ENCODE peak calls at places on chromosomes 16 and 17, in four cellular contexts. One of them, this sample, is unnamed.

GRCh38 chr17:46029627-46030026 is 30.6 kb downstream of the STH start:
- DNase-seq in OCI-LY7: no peak
- DNase-seq in PC-3: no peak
- DNase-seq in SK-N-SH: no peak
- DNase-seq in this sample: no peak

GRCh38 chr17:37221865-37222264 is 153.9 kb upstream of the C17orf78 start:
- DNase-seq in OCI-LY7: no peak
- DNase-seq in PC-3: no peak
- DNase-seq in SK-N-SH: no peak
- DNase-seq in this sample: no peak

GRCh38 chr17:80738987-80739730 is 194.5 kb downstream of the RPTOR start:
- DNase-seq in OCI-LY7: no peak
- DNase-seq in PC-3: no peak
- DNase-seq in SK-N-SH: no peak
- DNase-seq in this sample: no peak

GRCh38 chr17:79075861-79076406 is 1.3 kb downstream of the ENGASE start:
- DNase-seq in OCI-LY7: no peak
- DNase-seq in PC-3: no peak
- DNase-seq in SK-N-SH: no peak
- DNase-seq in this sample: no peak

GRCh38 chr16:55499951-55500350 is 8.9 kb upstream of the LPCAT2 start:
- DNase-seq in OCI-LY7: no peak
- DNase-seq in PC-3: peak
- DNase-seq in SK-N-SH: no peak
- DNase-seq in this sample: peak

GRCh38 chr17:28704219-28704858 is 7.3 kb downstream of the PROCA1 start:
- DNase-seq in OCI-LY7: no peak
- DNase-seq in PC-3: no peak
- DNase-seq in SK-N-SH: no peak
- DNase-seq in this sample: no peak

GRCh38 chr17:45170976-45171337 is 9.3 kb downstream of the HEXIM2 start:
- DNase-seq in OCI-LY7: no peak
- DNase-seq in PC-3: peak
- DNase-seq in SK-N-SH: peak
- DNase-seq in this sample: peak

GRCh38 chr17:18008496-18009268 is 30.3 kb downstream of the ATPAF2 start:
- DNase-seq in OCI-LY7: no peak
- DNase-seq in PC-3: peak
- DNase-seq in SK-N-SH: peak
- DNase-seq in this sample: peak

GRCh38 chr17:48733632-48734327 is 5.2 kb upstream of the HOXB13 start:
- DNase-seq in OCI-LY7: no peak
- DNase-seq in PC-3: peak
- DNase-seq in SK-N-SH: no peak
- DNase-seq in this sample: no peak

GRCh38 chr17:76737082-76737675 is at the start of gene SRSF2:
- DNase-seq in OCI-LY7: peak
- DNase-seq in PC-3: peak
- DNase-seq in SK-N-SH: peak
- DNase-seq in this sample: peak

GRCh38 chr17:56114469-56114868 is 38.8 kb upstream of the ANKFN1 start:
- DNase-seq in OCI-LY7: no peak
- DNase-seq in PC-3: no peak
- DNase-seq in SK-N-SH: no peak
- DNase-seq in this sample: no peak

GRCh38 chr17:56110463-56111138 is 42.7 kb upstream of the ANKFN1 start:
- DNase-seq in OCI-LY7: no peak
- DNase-seq in PC-3: no peak
- DNase-seq in SK-N-SH: no peak
- DNase-seq in this sample: no peak

GRCh38 chr17:56112086-56112485 is 41.2 kb upstream of the ANKFN1 start:
- DNase-seq in OCI-LY7: no peak
- DNase-seq in PC-3: no peak
- DNase-seq in SK-N-SH: no peak
- DNase-seq in this sample: peak

GRCh38 chr17:56108811-56109284 is 44.4 kb upstream of the ANKFN1 start:
- DNase-seq in OCI-LY7: no peak
- DNase-seq in PC-3: no peak
- DNase-seq in SK-N-SH: no peak
- DNase-seq in this sample: no peak

GRCh38 chr17:56109811-56110210 is 43.5 kb upstream of the ANKFN1 start:
- DNase-seq in OCI-LY7: no peak
- DNase-seq in PC-3: no peak
- DNase-seq in SK-N-SH: no peak
- DNase-seq in this sample: no peak
- H2AFZ ChIP-seq in OCI-LY7: no peak
- H2AFZ ChIP-seq in PC-3: no peak
- H2AFZ ChIP-seq in SK-N-SH: no peak
- H2AFZ ChIP-seq in this sample: no peak

GRCh38 chr17:42609182-42609813 is at the start of the genes RETREG3 and TUBG1:
- DNase-seq in OCI-LY7: peak
- DNase-seq in PC-3: peak
- DNase-seq in SK-N-SH: peak
- DNase-seq in this sample: peak
- H2AFZ ChIP-seq in OCI-LY7: peak
- H2AFZ ChIP-seq in PC-3: peak
- H2AFZ ChIP-seq in SK-N-SH: peak
- H2AFZ ChIP-seq in this sample: peak

GRCh38 chr16:74451951-74452758 is 30.9 kb upstream of the CLEC18B start:
- DNase-seq in OCI-LY7: peak
- DNase-seq in PC-3: no peak
- DNase-seq in SK-N-SH: no peak
- DNase-seq in this sample: no peak
- H2AFZ ChIP-seq in OCI-LY7: no peak
- H2AFZ ChIP-seq in PC-3: no peak
- H2AFZ ChIP-seq in SK-N-SH: no peak
- H2AFZ ChIP-seq in this sample: no peak

GRCh38 chr17:41651625-41652460 is 27.5 kb upstream of the KRT17 start:
- DNase-seq in OCI-LY7: no peak
- DNase-seq in PC-3: no peak
- DNase-seq in SK-N-SH: peak
- DNase-seq in this sample: no peak
- H2AFZ ChIP-seq in OCI-LY7: no peak
- H2AFZ ChIP-seq in PC-3: no peak
- H2AFZ ChIP-seq in SK-N-SH: no peak
- H2AFZ ChIP-seq in this sample: no peak

This sample was measured in fibroblast of lung.